ENCODE peak calls at places on chromosomes 12 and 14, in five cellular contexts. One of them, this sample, is unnamed.

GRCh38 chr14:72236629-72237028 is 304.4 kb downstream of the RGS6 start:
- DNase-seq in lower leg skin: no peak
- DNase-seq in CD14-positive monocyte: no peak
- DNase-seq in stimulated activated CD4-positive, alpha-beta T cell treated with anti-CD3 and anti-CD28 coated beads, Interleukin-1b, Interleukin-23, amount 100 ng/mL, for 24 hours: no peak
- DNase-seq in effector memory CD4-positive, alpha-beta T cell: no peak
- DNase-seq in this sample: no peak

GRCh38 chr12:102960766-102961487 is 3.5 kb downstream of the ASCL1 start:
- DNase-seq in lower leg skin: no peak
- DNase-seq in CD14-positive monocyte: no peak
- DNase-seq in stimulated activated CD4-positive, alpha-beta T cell treated with anti-CD3 and anti-CD28 coated beads, Interleukin-1b, Interleukin-23, amount 100 ng/mL, for 24 hours: no peak
- DNase-seq in effector memory CD4-positive, alpha-beta T cell: no peak
- DNase-seq in this sample: no peak

GRCh38 chr14:69848903-69849391 is 30.3 kb upstream of the SMOC1 start:
- DNase-seq in lower leg skin: no peak
- DNase-seq in CD14-positive monocyte: no peak
- DNase-seq in stimulated activated CD4-positive, alpha-beta T cell treated with anti-CD3 and anti-CD28 coated beads, Interleukin-1b, Interleukin-23, amount 100 ng/mL, for 24 hours: no peak
- DNase-seq in effector memory CD4-positive, alpha-beta T cell: no peak
- DNase-seq in this sample: no peak

GRCh38 chr14:24839617-24840203 is 205.7 kb upstream of the GZMB start:
- DNase-seq in lower leg skin: no peak
- DNase-seq in CD14-positive monocyte: no peak
- DNase-seq in stimulated activated CD4-positive, alpha-beta T cell treated with anti-CD3 and anti-CD28 coated beads, Interleukin-1b, Interleukin-23, amount 100 ng/mL, for 24 hours: no peak
- DNase-seq in effector memory CD4-positive, alpha-beta T cell: no peak
- DNase-seq in this sample: no peak

GRCh38 chr14:61477845-61478438 is 156.6 kb downstream of the PRKCH start:
- DNase-seq in lower leg skin: no peak
- DNase-seq in CD14-positive monocyte: peak
- DNase-seq in stimulated activated CD4-positive, alpha-beta T cell treated with anti-CD3 and anti-CD28 coated beads, Interleukin-1b, Interleukin-23, amount 100 ng/mL, for 24 hours: no peak
- DNase-seq in effector memory CD4-positive, alpha-beta T cell: no peak
- DNase-seq in this sample: no peak

GRCh38 chr12:108306014-108306501 is 33.1 kb downstream of the CMKLR1 start:
- DNase-seq in lower leg skin: peak
- DNase-seq in CD14-positive monocyte: no peak
- DNase-seq in stimulated activated CD4-positive, alpha-beta T cell treated with anti-CD3 and anti-CD28 coated beads, Interleukin-1b, Interleukin-23, amount 100 ng/mL, for 24 hours: no peak
- DNase-seq in effector memory CD4-positive, alpha-beta T cell: no peak
- DNase-seq in this sample: no peak

GRCh38 chr12:20695232-20695631 is at the start of gene SLCO1C1:
- DNase-seq in lower leg skin: no peak
- DNase-seq in CD14-positive monocyte: no peak
- DNase-seq in stimulated activated CD4-positive, alpha-beta T cell treated with anti-CD3 and anti-CD28 coated beads, Interleukin-1b, Interleukin-23, amount 100 ng/mL, for 24 hours: no peak
- DNase-seq in effector memory CD4-positive, alpha-beta T cell: no peak
- DNase-seq in this sample: no peak

GRCh38 chr12:105764216-105764835 is 374.4 kb downstream of the NUAK1 start:
- DNase-seq in lower leg skin: no peak
- DNase-seq in CD14-positive monocyte: no peak
- DNase-seq in stimulated activated CD4-positive, alpha-beta T cell treated with anti-CD3 and anti-CD28 coated beads, Interleukin-1b, Interleukin-23, amount 100 ng/mL, for 24 hours: no peak
- DNase-seq in effector memory CD4-positive, alpha-beta T cell: no peak
- DNase-seq in this sample: no peak

GRCh38 chr12:53276511-53276910 is 8.4 kb downstream of the ESPL1 start:
- DNase-seq in lower leg skin: no peak
- DNase-seq in CD14-positive monocyte: no peak
- DNase-seq in stimulated activated CD4-positive, alpha-beta T cell treated with anti-CD3 and anti-CD28 coated beads, Interleukin-1b, Interleukin-23, amount 100 ng/mL, for 24 hours: no peak
- DNase-seq in effector memory CD4-positive, alpha-beta T cell: no peak
- DNase-seq in this sample: no peak